ENCODE peak calls at places on chromosomes 16 and 17, in seven cellular contexts. R is Peyer's patch; L is Calu3; S is lower lobe of right lung; N is stomach; G is GM06990; U is activated CD8-positive, alpha-beta T cell treated with anti-CD3 and anti-CD28 coated beads for 36 hours. I is an unnamed sample.

GRCh38 chr16:72983728-72984350 is 64.1 kb downstream of the ZFHX3 start:
- DNase-seq in L (no peak), U (no peak), R (no peak), S (no peak), G (no peak), N (peak), I (no peak)

GRCh38 chr16:75226550-75227360 is 8.0 kb downstream of the CTRB1 start:
- DNase-seq in G (no peak), U (no peak), N (no peak), R (no peak), S (no peak), L (no peak), I (no peak)

GRCh38 chr16:63702981-63703590 is 1418.8 kb downstream of the CDH11 start:
- DNase-seq in U (no peak), G (no peak), N (peak), S (no peak), R (no peak), L (no peak), I (no peak)

GRCh38 chr16:84255050-84255810 is 15.4 kb upstream of the KCNG4 start:
- DNase-seq in S (no peak), L (no peak), G (no peak), U (no peak), R (no peak), N (no peak), I (no peak)

GRCh38 chr17:29645516-29646051 is 22.9 kb upstream of the CORO6 start:
- DNase-seq in S (peak), U (peak), R (no peak), N (peak), G (no peak), L (no peak), I (no peak)

GRCh38 chr16:57029161-57030160 is 40.1 kb downstream of the NLRC5 start:
- DNase-seq in N (no peak), R (no peak), G (no peak), L (no peak), U (peak), S (no peak), I (no peak)

GRCh38 chr17:2214047-2214717 is 89.4 kb downstream of the SMG6 start:
- DNase-seq in U (no peak), R (peak), G (no peak), L (no peak), S (no peak), N (no peak), I (no peak)

GRCh38 chr16:86353934-86354333 is 156.4 kb upstream of the FOXF1 start:
- DNase-seq in G (no peak), N (no peak), S (no peak), L (no peak), U (no peak), R (no peak), I (no peak)

GRCh38 chr17:18093616-18094408 is 6.1 kb downstream of the DRG2 start:
- DNase-seq in R (no peak), L (no peak), U (peak), N (no peak), G (no peak), S (no peak), I (no peak)

GRCh38 chr17:57186231-57187019 is 69.9 kb upstream of the MSI2 start:
- DNase-seq in S (no peak), L (no peak), U (no peak), G (no peak), R (no peak), N (no peak), I (no peak)

GRCh38 chr16:88773812-88774291 is 11.2 kb downstream of the PIEZO1 start:
- DNase-seq in R (no peak), L (peak), N (peak), G (no peak), S (peak), U (no peak), I (no peak)

GRCh38 chr17:60364006-60364405 is 27.9 kb downstream of the USP32 start:
- DNase-seq in U (no peak), N (no peak), R (no peak), S (no peak), G (no peak), L (no peak), I (no peak)

GRCh38 chr16:52283018-52283417 is 263.9 kb downstream of the TOX3 start:
- DNase-seq in R (no peak), S (no peak), G (no peak), L (no peak), N (no peak), U (no peak), I (no peak)

GRCh38 chr16:85306071-85306792 is 194.0 kb upstream of the CIBAR2 start:
- DNase-seq in L (peak), S (peak), U (peak), R (peak), G (peak), N (peak), I (no peak)

GRCh38 chr16:16868727-16869126 is 489.8 kb downstream of the NPIPA7 start:
- DNase-seq in G (no peak), L (no peak), S (no peak), N (no peak), R (no peak), U (no peak), I (no peak)

GRCh38 chr16:74716355-74716754 is 15.7 kb upstream of the MLKL start:
- DNase-seq in G (no peak), S (no peak), R (no peak), N (no peak), L (no peak), U (no peak), I (no peak)

GRCh38 chr16:67444259-67445125 is 13.6 kb downstream of the HSD11B2 start:
- DNase-seq in R (no peak), S (no peak), L (no peak), G (no peak), U (no peak), N (no peak), I (no peak)
- TF ChIP-seq CTCF in R (no peak), S (no peak), L (no peak), G (no peak), U (no peak), N (no peak), I (no peak)

GRCh38 chr17:32341141-32341856 is 674 bp downstream of the C17orf75 start:
- DNase-seq in N (no peak), S (no peak), L (peak), U (peak), R (peak), G (peak), I (peak)
- TF ChIP-seq CTCF in N (peak), S (no peak), L (peak), U (peak), R (peak), G (no peak), I (peak)

DNA sequence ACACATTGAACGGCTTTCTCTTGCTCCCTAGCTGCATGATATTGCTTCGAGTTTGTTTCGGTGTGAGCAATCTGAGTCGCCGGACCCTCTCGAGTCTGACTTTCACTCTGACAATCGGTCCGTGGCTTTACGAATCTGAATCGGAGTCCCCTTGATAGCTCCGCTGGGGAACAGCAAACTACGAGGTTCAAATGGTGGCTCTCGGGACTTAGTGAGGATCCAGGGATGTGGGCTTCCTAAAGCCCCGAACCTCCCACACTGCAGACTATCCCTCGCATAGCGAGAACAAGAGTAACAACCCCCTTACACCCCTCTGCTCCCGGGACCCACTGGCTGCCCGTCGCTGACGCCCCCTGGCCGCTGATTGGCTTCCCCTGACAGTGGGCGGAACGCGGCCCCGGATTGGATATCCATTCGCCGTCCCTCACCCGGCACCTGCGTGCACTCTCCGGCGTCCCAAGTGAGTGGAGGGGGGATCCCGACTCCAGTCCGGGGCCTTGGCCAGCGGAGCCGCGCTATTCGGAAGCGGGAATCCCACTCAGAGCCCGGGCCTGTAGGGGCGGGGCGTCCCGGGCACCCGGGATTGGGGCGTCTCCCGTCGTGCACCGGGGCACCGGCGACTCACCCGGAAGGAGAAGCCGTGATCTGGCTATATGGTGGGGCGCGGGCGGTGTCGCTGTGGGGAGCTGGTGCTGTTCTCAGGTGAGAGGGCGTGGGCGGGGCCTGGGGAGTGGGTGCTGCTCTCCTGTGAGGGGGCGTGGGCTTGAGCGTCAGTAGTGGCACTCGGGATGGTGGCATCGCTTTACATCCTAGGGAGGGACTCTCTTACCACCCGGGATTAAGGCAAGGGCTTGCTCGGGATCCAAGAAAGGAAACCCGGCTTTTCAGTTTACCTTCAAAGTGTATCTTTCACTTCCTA is at the start of gene SNX11:
- DNase-seq in S (peak), L (peak), N (peak), U (peak), R (peak), G (peak), I (peak)
- TF ChIP-seq CTCF in S (peak), L (no peak), N (no peak), U (no peak), R (peak), G (peak), I (no peak)

DNA sequence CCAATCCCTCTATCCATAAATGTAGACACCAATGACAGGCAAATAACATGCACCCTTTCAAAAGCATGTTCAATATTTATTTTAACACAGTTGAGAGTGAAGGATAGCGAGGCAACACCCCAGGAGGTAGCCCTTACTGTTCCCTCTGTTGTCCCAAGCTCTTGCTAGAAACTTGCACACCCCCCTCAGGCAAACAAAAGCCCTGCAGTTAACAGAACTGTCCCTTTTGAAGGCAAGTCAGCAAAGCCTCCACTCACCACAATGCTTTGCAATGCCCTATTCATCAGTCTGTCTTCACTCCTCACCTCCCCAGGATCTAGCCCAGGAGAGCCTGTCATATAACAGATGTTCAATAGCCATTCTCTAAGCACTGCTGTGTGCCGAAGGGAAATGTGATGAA is 3.5 kb upstream of the CNEP1R1 start:
- DNase-seq in U (peak), S (no peak), N (no peak), R (no peak), L (no peak), G (no peak), I (no peak)
- TF ChIP-seq CTCF in U (no peak), S (no peak), N (no peak), R (no peak), L (no peak), G (peak), I (peak)

GRCh38 chr17:81852237-81852636 is 8.1 kb downstream of the P4HB start:
- DNase-seq in N (no peak), L (no peak), U (no peak), R (no peak), S (no peak), G (no peak), I (no peak)

GRCh38 chr17:81858170-81858966 is 2.0 kb downstream of the P4HB start:
- DNase-seq in L (no peak), S (no peak), R (no peak), N (no peak), U (no peak), G (no peak), I (no peak)

GRCh38 chr17:81858967-81859905 is 1.1 kb downstream of the P4HB start:
- DNase-seq in U (peak), G (no peak), S (no peak), N (no peak), L (no peak), R (no peak), I (no peak)

GRCh38 chr17:81851423-81851822 is 8.9 kb downstream of the P4HB start:
- DNase-seq in U (no peak), S (no peak), G (no peak), R (no peak), N (no peak), L (no peak), I (no peak)

DNA sequence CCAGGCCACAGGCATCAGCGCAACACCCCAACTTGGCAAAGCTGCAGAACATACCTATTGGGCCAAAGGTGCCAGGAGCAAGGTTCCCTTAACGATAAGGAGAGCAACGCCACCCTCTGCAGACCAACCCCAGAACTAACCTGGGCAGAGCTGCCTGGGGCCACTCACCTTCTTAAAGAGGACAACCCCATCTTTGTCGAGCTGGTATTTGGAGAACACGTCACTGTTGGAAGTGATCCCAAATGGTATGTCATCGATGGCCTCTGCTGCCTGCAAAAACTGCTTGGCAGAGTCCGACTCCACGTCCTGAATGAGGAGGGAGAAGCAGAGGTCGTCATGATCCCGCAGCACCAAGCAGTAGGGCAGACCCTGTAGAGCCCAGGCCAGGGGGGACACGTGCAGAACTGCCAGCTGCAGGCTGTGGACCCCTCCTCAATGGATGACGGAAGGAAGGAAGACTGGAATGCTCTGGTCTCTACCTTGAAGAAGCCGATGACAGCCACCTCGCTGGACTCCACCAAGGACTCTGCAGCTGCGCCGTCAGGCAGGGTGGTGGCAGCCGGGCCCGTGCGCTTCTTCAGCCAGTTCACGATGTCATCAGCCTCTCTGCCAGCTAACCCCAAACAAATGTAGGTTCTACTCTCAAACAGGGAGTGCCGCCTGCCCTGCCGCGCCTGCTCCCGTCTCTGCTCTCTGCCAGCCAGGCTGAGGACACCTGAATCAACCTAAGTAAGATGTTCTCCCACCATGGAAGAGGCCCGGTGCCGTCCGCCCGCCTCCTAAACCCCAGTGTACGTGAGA is 5.2 kb downstream of the P4HB start:
- DNase-seq in R (no peak), U (no peak), L (no peak), S (no peak), G (no peak), N (peak), I (no peak)
- TF ChIP-seq CTCF in R (peak), U (no peak), L (no peak), S (no peak), G (no peak), N (peak), I (no peak)

GRCh38 chr17:48787850-48788249 is 29.2 kb downstream of the TTLL6 start:
- DNase-seq in N (no peak), L (no peak), U (no peak), G (no peak), R (no peak), S (no peak), I (no peak)

GRCh38 chr17:48792033-48792798 is 24.8 kb downstream of the TTLL6 start:
- DNase-seq in G (no peak), R (no peak), S (no peak), L (no peak), N (no peak), U (no peak), I (no peak)

GRCh38 chr17:48791128-48792032 is 25.6 kb downstream of the TTLL6 start:
- DNase-seq in N (peak), U (peak), G (peak), S (peak), R (peak), L (peak), I (peak)

GRCh38 chr17:48795444-48796162 is 21.4 kb downstream of the TTLL6 start:
- DNase-seq in L (peak), S (no peak), G (no peak), N (no peak), U (no peak), R (no peak), I (no peak)

GRCh38 chr17:48790607-48791127 is 26.4 kb downstream of the TTLL6 start:
- DNase-seq in U (no peak), L (no peak), G (no peak), S (no peak), R (no peak), N (no peak), I (no peak)
- TF ChIP-seq CTCF in U (no peak), L (no peak), G (no peak), S (no peak), R (peak), N (no peak), I (no peak)